ENCODE peak calls at places on chromosomes 12 and 14, in nine cellular contexts. R, Y, K, P, M, Z, Q, D and T are unnamed samples.
A peak's percentile ranks its signal among the peaks of the same experiment; 100 is the strongest.

GRCh38 chr12:102954143-102954542 is 3.3 kb upstream of the ASCL1 start:
- ATAC-seq in R (no peak), Y (no peak), K (peak; percentile 35), P (no peak), M (no peak), Z (no peak), Q (no peak), D (no peak), T (no peak)

GRCh38 chr12:52278931-52279682 is 4.7 kb downstream of the KRT86 start:
- ATAC-seq in R (peak; percentile 85), Y (peak; percentile 81), K (peak; percentile 100), P (peak; percentile 96), M (peak; percentile 98), Z (peak; percentile 98), Q (peak; percentile 91), D (peak; percentile 88), T (peak; percentile 62)

GRCh38 chr14:71362920-71363584 is 455.8 kb downstream of the PCNX1 start:
- ATAC-seq in R (no peak), Y (no peak), K (peak; percentile 73), P (peak; percentile 46), M (no peak), Z (no peak), Q (peak; percentile 85), D (no peak), T (peak; percentile 40)

GRCh38 chr12:32159925-32160324 is 53.3 kb downstream of the BICD1 start:
- ATAC-seq in R (no peak), Y (no peak), K (peak; percentile 52), P (no peak), M (no peak), Z (no peak), Q (no peak), D (peak; percentile 83), T (no peak)

GRCh38 chr12:68636268-68636667 is 25.6 kb downstream of the RAP1B start:
- ATAC-seq in R (no peak), Y (no peak), K (no peak), P (peak; percentile 57), M (peak; percentile 44), Z (peak; percentile 46), Q (peak; percentile 72), D (peak; percentile 80), T (no peak)

GRCh38 chr14:75537071-75537470 is 14.8 kb downstream of the BATF start:
- ATAC-seq in R (no peak), Y (no peak), K (no peak), P (no peak), M (no peak), Z (no peak), Q (no peak), D (no peak), T (no peak)

GRCh38 chr12:6821271-6821673 is 349 bp upstream of the GPR162 start:
- ATAC-seq in R (peak; percentile 64), Y (peak; percentile 61), K (no peak), P (peak; percentile 49), M (peak; percentile 3), Z (peak; percentile 53), Q (peak; percentile 87), D (peak; percentile 73), T (peak; percentile 85)

GRCh38 chr14:82403972-82404371 is 870.3 kb upstream of the SEL1L start:
- ATAC-seq in R (no peak), Y (no peak), K (no peak), P (no peak), M (no peak), Z (no peak), Q (no peak), D (no peak), T (no peak)

GRCh38 chr12:116336542-116337065 is 59.1 kb upstream of the MED13L start:
- ATAC-seq in R (no peak), Y (no peak), K (peak; percentile 91), P (peak; percentile 43), M (no peak), Z (peak; percentile 90), Q (peak; percentile 70), D (no peak), T (no peak)

GRCh38 chr14:76950043-76951020 is 78.2 kb downstream of the IRF2BPL start:
- ATAC-seq in R (no peak), Y (no peak), K (no peak), P (no peak), M (no peak), Z (no peak), Q (no peak), D (no peak), T (no peak)

GRCh38 chr12:76284816-76285750 is 63.1 kb downstream of the BBS10 start:
- ATAC-seq in R (no peak), Y (no peak), K (no peak), P (peak; percentile 94), M (peak; percentile 88), Z (no peak), Q (no peak), D (peak; percentile 94), T (no peak)

GRCh38 chr14:60805881-60806569 is 71.5 kb downstream of the MNAT1 start:
- ATAC-seq in R (no peak), Y (no peak), K (peak; percentile 14), P (no peak), M (no peak), Z (no peak), Q (no peak), D (peak; percentile 24), T (no peak)

GRCh38 chr12:101436146-101436545 is 28.6 kb upstream of the ARL1 start:
- ATAC-seq in R (no peak), Y (no peak), K (no peak), P (no peak), M (no peak), Z (no peak), Q (no peak), D (no peak), T (no peak)

GRCh38 chr12:105033851-105034250 is 47.7 kb downstream of the NOPCHAP1 start:
- ATAC-seq in R (no peak), Y (no peak), K (peak; percentile 62), P (no peak), M (no peak), Z (no peak), Q (no peak), D (no peak), T (no peak)

GRCh38 chr14:31898835-31899528 is 178.1 kb upstream of the ARHGAP5 start:
- ATAC-seq in R (no peak), Y (no peak), K (no peak), P (no peak), M (no peak), Z (no peak), Q (peak; percentile 69), D (no peak), T (no peak)

GRCh38 chr12:12943589-12944260 is 8.2 kb downstream of the GPRC5D start:
- ATAC-seq in R (peak; percentile 83), Y (no peak), K (no peak), P (no peak), M (no peak), Z (no peak), Q (peak; percentile 73), D (peak; percentile 45), T (peak; percentile 77)

GRCh38 chr12:18965210-18965609 is 164.3 kb upstream of the PLEKHA5 start:
- ATAC-seq in R (no peak), Y (no peak), K (no peak), P (no peak), M (no peak), Z (no peak), Q (no peak), D (no peak), T (no peak)

DNA sequence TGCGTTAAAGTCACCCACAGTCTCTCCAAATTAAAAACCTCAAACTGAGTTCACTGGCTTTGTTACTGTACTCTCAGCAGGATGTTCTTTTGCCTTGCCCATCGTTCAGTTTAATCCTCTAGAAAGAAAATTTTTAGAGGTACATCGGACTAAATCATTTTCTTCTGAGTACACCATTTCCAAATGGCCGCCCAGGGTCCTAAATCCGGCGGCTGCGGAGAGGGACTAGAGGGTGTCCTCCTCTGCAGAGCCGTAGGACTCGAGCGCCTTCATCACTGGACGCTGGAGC is 1.4 kb downstream of the LIN7A start:
- ATAC-seq in R (no peak), Y (no peak), K (no peak), P (peak; percentile 1), M (no peak), Z (no peak), Q (no peak), D (peak; percentile 61), T (peak; percentile 16)
- H3K27ac ChIP-seq in R (peak overlapping the region; percentile 77), Y (peak overlapping the region; percentile 39), K (no peak overlapping the region), P (peak overlapping the region; percentile 99), M (peak overlapping the region; percentile 98), Z (no peak overlapping the region), Q (peak overlapping the region; percentile 92), D (peak overlapping the region; percentile 74), T (peak overlapping the region; percentile 83)

GRCh38 chr12:89895591-89895990 is 187.0 kb upstream of the ATP2B1 start:
- ATAC-seq in R (no peak), Y (no peak), K (no peak), P (no peak), M (no peak), Z (no peak), Q (no peak), D (no peak), T (no peak)
- TF ChIP-seq POLR2A in R (no peak), Y (no peak), K (no peak), P (no peak), M (no peak), Z (no peak), Q (no peak), D (no peak), T (no peak)

GRCh38 chr12:132806857-132807256 is 21.8 kb downstream of the GOLGA3 start:
- ATAC-seq in R (no peak), Y (no peak), K (no peak), P (no peak), M (no peak), Z (no peak), Q (no peak), D (no peak), T (no peak)
- H3K36me3 ChIP-seq in R (no peaks in the 10 kb centered on the region), Y (peaks cover 27% of the 10 kb centered on the region), K (peaks cover 26% of the 10 kb centered on the region), P (peaks cover 37% of the 10 kb centered on the region), M (peaks cover 57% of the 10 kb centered on the region), Z (peaks cover 69% of the 10 kb centered on the region), Q (peaks cover 68% of the 10 kb centered on the region), D (peaks cover 75% of the 10 kb centered on the region), T (peaks cover 97% of the 10 kb centered on the region)

GRCh38 chr12:22268406-22268805 is 66.1 kb downstream of the ST8SIA1 start:
- ATAC-seq in R (no peak), Y (no peak), K (no peak), P (no peak), M (no peak), Z (no peak), Q (no peak), D (no peak), T (no peak)

GRCh38 chr12:22272596-22272995 is 61.9 kb downstream of the ST8SIA1 start:
- ATAC-seq in R (no peak), Y (no peak), K (no peak), P (no peak), M (no peak), Z (no peak), Q (no peak), D (no peak), T (no peak)

GRCh38 chr12:22268973-22269372 is 65.5 kb downstream of the ST8SIA1 start:
- ATAC-seq in R (no peak), Y (no peak), K (no peak), P (no peak), M (no peak), Z (no peak), Q (no peak), D (no peak), T (no peak)

GRCh38 chr12:22275847-22276246 is 58.7 kb downstream of the ST8SIA1 start:
- ATAC-seq in R (peak; percentile 84), Y (peak; percentile 61), K (no peak), P (peak; percentile 34), M (no peak), Z (no peak), Q (peak; percentile 97), D (peak; percentile 99), T (peak; percentile 99)

DNA sequence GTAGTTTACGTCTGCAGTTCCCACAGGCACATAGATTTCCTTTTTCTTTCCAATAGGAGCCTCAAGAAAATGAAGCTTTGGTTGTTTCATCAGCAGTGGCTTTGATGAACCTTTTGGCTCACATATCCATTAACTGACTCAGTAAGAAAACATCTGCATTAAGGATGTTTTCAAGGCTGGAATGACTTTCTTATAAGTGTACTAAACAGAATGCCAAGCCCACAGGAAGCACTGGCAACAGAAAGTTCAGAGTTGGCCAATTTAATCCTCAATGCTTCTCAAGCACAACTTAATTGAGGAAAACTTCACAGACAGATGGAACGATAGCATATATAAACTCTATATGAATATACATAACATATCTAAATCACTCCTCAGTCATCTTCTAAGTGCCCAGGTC is 63.5 kb downstream of the ST8SIA1 start:
- ATAC-seq in R (no peak), Y (no peak), K (no peak), P (no peak), M (no peak), Z (no peak), Q (peak; percentile 38), D (peak; percentile 38), T (no peak)
- H3K27ac ChIP-seq in R (no peak overlapping the region), Y (no peak overlapping the region), K (no peak overlapping the region), P (no peak overlapping the region), M (no peak overlapping the region), Z (no peak overlapping the region), Q (no peak overlapping the region), D (no peak overlapping the region), T (no peak overlapping the region)